ENCODE peak calls at places on chromosomes 11 and 22, in six cellular contexts. C is stomach, R is adrenal gland, U is PC-9, G is HCT116, D is OCI-LY7. N is an unnamed sample.

GRCh38 chr11:67316882-67317364 is 13.6 kb downstream of the SSH3 start:
- DNase-seq in C (no peak), R (no peak), U (no peak), G (peak; percentile 45), D (no peak), N (peak; percentile 63)

GRCh38 chr11:5297671-5298070 is 4.1 kb downstream of the OR51B4 start:
- DNase-seq in C (no peak), R (no peak), U (no peak), G (no peak), D (no peak), N (no peak)

GRCh38 chr11:67267188-67268035 is 1.1 kb downstream of the GRK2 start:
- DNase-seq in C (peak; percentile 76), R (no peak), U (peak; percentile 39), G (no peak), D (peak; percentile 90), N (no peak)

GRCh38 chr11:76622481-76623094 is 48.0 kb downstream of the LRRC32 start:
- DNase-seq in C (no peak), R (no peak), U (no peak), G (no peak), D (no peak), N (no peak)

GRCh38 chr11:76493626-76494539 is 49.1 kb downstream of the EMSY start:
- DNase-seq in C (no peak), R (no peak), U (no peak), G (no peak), D (no peak), N (no peak)

GRCh38 chr11:120224872-120225371 is 14.1 kb downstream of the OAF start:
- DNase-seq in C (no peak), R (no peak), U (no peak), G (no peak), D (peak; percentile 39), N (no peak)

GRCh38 chr11:63448646-63449045 is 42.3 kb downstream of the PLAAT5 start:
- DNase-seq in C (no peak), R (no peak), U (no peak), G (no peak), D (no peak), N (no peak)

GRCh38 chr11:115334932-115335788 is 169.1 kb downstream of the CADM1 start:
- DNase-seq in C (no peak), R (no peak), U (no peak), G (no peak), D (peak; percentile 64), N (peak; percentile 38)

GRCh38 chr11:46404476-46405017 is 13.0 kb upstream of the CHRM4 start:
- DNase-seq in C (no peak), R (no peak), U (no peak), G (no peak), D (no peak), N (no peak)

GRCh38 chr22:49464024-49464423 is 363.6 kb downstream of the BRD1 start:
- DNase-seq in C (no peak), R (no peak), U (no peak), G (no peak), D (no peak), N (no peak)

GRCh38 chr22:49553076-49553475 is 274.6 kb downstream of the BRD1 start:
- DNase-seq in C (no peak), R (no peak), U (no peak), G (no peak), D (no peak), N (no peak)

GRCh38 chr22:27210111-27210739 is 552.8 kb downstream of the MIAT start:
- DNase-seq in C (no peak), R (no peak), U (no peak), G (no peak), D (no peak), N (no peak)
- H3K4me3 ChIP-seq in C (no peak overlapping the region), R (no peak overlapping the region), U (no peak overlapping the region), G (no peak overlapping the region), D (no peak overlapping the region), N (no peak overlapping the region)

DNA sequence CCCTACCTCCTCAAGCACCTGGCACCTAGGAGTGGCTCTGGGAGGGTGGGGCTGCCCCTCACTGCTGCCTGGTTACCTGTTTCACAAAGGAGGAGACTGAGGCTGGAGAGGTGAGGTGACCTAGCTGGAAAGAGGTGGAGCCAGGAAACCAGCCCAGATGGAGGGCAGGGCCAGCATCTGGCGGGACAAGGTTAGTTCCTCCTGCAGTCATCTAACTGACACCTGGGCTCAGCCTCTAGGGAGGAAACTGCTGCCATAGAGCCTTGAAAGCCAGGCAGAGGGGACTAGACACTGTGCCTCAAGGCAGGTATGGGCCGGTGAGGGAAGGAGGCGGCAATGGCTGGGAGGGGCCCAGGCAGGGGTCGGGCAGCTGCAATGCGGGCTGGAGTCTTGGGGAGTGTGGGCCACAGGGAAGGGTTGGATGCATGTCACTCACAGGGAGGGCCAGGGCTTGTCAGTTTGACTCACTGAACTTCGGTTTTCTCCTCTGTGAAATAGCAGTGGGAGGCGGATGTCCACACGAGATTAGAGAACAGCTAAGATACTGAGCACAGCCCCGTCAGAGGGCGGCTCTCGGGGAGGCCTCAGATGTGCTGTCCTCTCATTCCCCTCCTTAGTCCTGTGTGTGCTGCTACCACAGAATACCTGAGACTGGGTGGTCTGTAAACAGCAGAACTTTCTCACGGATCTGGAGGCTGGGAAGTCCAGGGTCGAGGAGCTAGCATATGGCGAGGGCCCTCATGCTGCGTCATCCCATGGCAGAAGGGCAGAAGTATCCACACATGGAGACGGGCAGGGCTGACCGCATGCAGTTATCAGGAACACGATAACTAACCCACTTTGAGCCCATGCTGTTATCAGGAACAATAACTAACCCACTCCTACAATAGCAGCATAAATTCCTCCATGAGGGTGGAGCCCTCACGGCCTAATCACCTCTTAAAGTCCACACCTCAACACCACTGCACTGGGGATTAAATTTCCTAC is 16.1 kb downstream of the MGAT3 start:
- DNase-seq in C (peak; percentile 72), R (no peak), U (peak; percentile 50), G (no peak), D (peak; percentile 84), N (no peak)
- TF ChIP-seq CTCF in C (no peak), R (no peak), U (no peak), G (no peak), D (no peak), N (no peak)

GRCh38 chr11:83827940-83828554 is 541.9 kb upstream of the CCDC90B start:
- DNase-seq in C (no peak), R (no peak), U (no peak), G (peak; percentile 18), D (peak; percentile 61), N (peak; percentile 57)
- H3K4me3 ChIP-seq in C (peak overlapping the region; percentile 36), R (no peak overlapping the region), U (no peak overlapping the region), G (no peak overlapping the region), D (peak overlapping the region; percentile 31), N (peak overlapping the region; percentile 12)

GRCh38 chr11:70027451-70027850 is 50.7 kb upstream of the ANO1 start:
- DNase-seq in C (peak; percentile 22), R (no peak), U (no peak), G (no peak), D (no peak), N (no peak)

GRCh38 chr11:70028147-70028855 is 49.8 kb upstream of the ANO1 start:
- DNase-seq in C (no peak), R (no peak), U (no peak), G (no peak), D (no peak), N (no peak)

GRCh38 chr11:70029831-70030811 is 48.0 kb upstream of the ANO1 start:
- DNase-seq in C (no peak), R (no peak), U (no peak), G (no peak), D (no peak), N (no peak)

GRCh38 chr11:70026726-70027125 is 51.4 kb upstream of the ANO1 start:
- DNase-seq in C (no peak), R (no peak), U (no peak), G (no peak), D (no peak), N (no peak)

DNA sequence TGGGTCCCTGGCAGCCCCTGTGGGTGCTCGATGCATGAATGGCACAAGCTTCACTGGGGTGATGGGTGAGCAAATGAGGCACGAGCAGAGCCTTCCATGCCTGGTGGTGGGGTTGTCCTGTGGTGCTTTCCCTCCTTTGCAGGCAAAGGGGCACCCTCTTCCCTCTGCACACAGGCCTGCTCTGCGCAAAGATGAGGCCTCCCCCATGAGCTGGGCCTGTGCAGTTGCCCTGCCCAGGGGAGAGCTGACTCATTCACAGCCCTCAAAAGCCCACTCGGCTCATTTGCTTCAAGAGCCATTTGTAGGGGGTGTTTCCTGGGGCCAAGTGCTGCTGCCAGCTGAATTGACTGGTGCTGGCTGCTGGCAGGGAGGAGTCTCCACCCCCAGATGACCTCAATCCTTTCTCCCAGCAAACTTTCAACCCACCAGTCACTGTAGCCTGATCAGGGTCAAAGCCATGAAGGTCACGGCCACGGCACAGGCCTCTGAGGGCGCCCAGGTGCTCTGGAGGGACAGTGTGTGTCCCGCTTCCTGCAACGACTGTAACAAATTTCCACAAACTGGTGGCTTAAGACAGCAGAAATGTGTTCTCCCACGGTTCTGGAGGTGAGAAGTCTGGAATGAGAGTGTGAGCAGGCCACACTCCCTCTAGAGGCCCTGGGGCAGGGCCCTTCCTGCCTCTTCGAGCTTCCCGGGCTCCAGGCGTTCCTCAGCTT is 48.8 kb upstream of the ANO1 start:
- DNase-seq in C (no peak), R (no peak), U (no peak), G (no peak), D (no peak), N (no peak)
- TF ChIP-seq CTCF in C (no peak), R (no peak), U (no peak), G (no peak), D (no peak), N (no peak)

GRCh38 chr22:37418627-37419369 is 8.5 kb downstream of the ELFN2 start:
- DNase-seq in C (no peak), R (no peak), U (no peak), G (no peak), D (no peak), N (no peak)

GRCh38 chr22:37420656-37421467 is 6.4 kb downstream of the ELFN2 start:
- DNase-seq in C (no peak), R (no peak), U (no peak), G (no peak), D (no peak), N (peak; percentile 50)

GRCh38 chr22:37417737-37418348 is 9.4 kb downstream of the ELFN2 start:
- DNase-seq in C (no peak), R (no peak), U (no peak), G (no peak), D (no peak), N (no peak)

GRCh38 chr22:37419916-37420655 is 7.2 kb downstream of the ELFN2 start:
- DNase-seq in C (no peak), R (no peak), U (peak; percentile 60), G (no peak), D (no peak), N (no peak)

GRCh38 chr22:37419370-37419915 is 7.8 kb downstream of the ELFN2 start:
- DNase-seq in C (no peak), R (no peak), U (no peak), G (no peak), D (no peak), N (no peak)
- H3K4me3 ChIP-seq in C (no peak overlapping the region), R (no peak overlapping the region), U (peak overlapping the region; percentile 60), G (no peak overlapping the region), D (no peak overlapping the region), N (no peak overlapping the region)

DNA sequence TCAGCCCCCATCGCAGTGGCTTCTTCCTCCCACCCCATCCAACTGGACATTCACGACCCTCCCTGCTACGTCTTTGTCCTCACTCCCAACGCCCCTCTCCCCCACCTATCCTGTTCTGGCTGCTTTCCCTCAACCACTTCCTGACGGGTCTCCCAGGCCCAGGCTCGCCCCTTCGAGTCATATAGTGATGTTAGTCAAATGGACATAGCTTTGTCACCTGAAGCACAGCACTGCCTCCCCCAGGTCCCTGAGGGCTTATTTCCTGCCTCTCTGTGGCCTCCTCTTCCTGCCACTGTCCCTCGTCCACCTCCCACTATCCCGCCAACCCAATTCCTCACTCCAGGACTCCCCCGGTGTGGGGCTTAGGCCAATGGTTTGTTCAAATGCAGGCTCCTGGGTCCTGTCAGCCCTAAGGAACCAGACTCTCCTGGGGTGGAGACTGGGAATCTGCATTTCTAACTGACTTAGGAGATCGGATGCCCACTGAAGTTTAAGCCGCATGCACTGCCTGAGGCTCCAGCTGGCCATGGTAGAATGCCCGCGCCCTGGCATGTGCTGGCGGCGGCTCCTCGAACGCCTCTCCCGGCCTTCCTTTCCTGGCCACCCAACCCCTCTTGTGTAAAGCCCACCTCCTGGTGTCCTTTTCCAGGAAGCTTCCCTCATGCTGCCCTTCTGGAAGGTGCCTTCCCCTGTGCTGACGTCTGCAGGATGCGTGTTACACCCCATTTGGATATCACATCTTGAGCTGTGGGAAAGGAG is 18.3 kb downstream of the SUN2 start:
- DNase-seq in C (no peak), R (no peak), U (no peak), G (no peak), D (no peak), N (peak; percentile 21)
- TF ChIP-seq CTCF in C (no peak), R (no peak), U (no peak), G (no peak), D (no peak), N (no peak)

N was measured in fibroblast of mammary gland.